ENCODE peak calls at places on chromosome 4, in five cellular contexts. H, K, S, D and V are unnamed samples.

GRCh38 chr4:38993683-38994082 is 38.5 kb downstream of the TMEM156 start:
- DNase-seq in H (no peak), K (no peak), S (no peak), D (no peak), V (no peak)

GRCh38 chr4:57061395-57061794 is 48.8 kb downstream of the IGFBP7 start:
- DNase-seq in H (no peak), K (no peak), S (no peak), D (no peak), V (no peak)

GRCh38 chr4:157706134-157706533 is 466.7 kb downstream of the GASK1B start:
- DNase-seq in H (no peak), K (no peak), S (no peak), D (no peak), V (no peak)

GRCh38 chr4:134955059-134955458 is 753.5 kb upstream of the PABPC4L start:
- DNase-seq in H (no peak), K (no peak), S (no peak), D (no peak), V (no peak)

GRCh38 chr4:56787380-56787779 is 34.1 kb downstream of the SPINK2 start:
- DNase-seq in H (no peak), K (no peak), S (no peak), D (peak; percentile 49), V (no peak)

GRCh38 chr4:92304636-92305035 is 870 bp downstream of the GRID2 start:
- DNase-seq in H (no peak), K (no peak), S (no peak), D (no peak), V (no peak)

GRCh38 chr4:163048447-163048846 is 118.2 kb downstream of the NAF1 start:
- DNase-seq in H (no peak), K (no peak), S (no peak), D (no peak), V (peak; percentile 18)

GRCh38 chr4:85603437-85604336 is 128.7 kb downstream of the ARHGAP24 start:
- DNase-seq in H (no peak), K (no peak), S (no peak), D (no peak), V (no peak)

GRCh38 chr4:139921551-139922184 is 232.3 kb downstream of the MAML3 start:
- DNase-seq in H (no peak), K (no peak), S (no peak), D (no peak), V (no peak)

GRCh38 chr4:173489514-173489913 is 40.5 kb downstream of the HAND2 start:
- DNase-seq in H (no peak), K (no peak), S (no peak), D (no peak), V (no peak)

GRCh38 chr4:120001850-120002249 is 64.8 kb downstream of the MAD2L1 start:
- DNase-seq in H (no peak), K (no peak), S (no peak), D (no peak), V (no peak)

GRCh38 chr4:140186651-140187315 is 32.8 kb upstream of the MAML3 start:
- DNase-seq in H (no peak), K (no peak), S (no peak), D (peak; percentile 29), V (no peak)

GRCh38 chr4:6375620-6376295 is 96.7 kb downstream of the PPP2R2C start:
- DNase-seq in H (no peak), K (no peak), S (no peak), D (no peak), V (no peak)
- H3K4me3 ChIP-seq in H (no peak overlapping the region), K (no peak overlapping the region), S (no peak overlapping the region), D (no peak overlapping the region), V (no peak overlapping the region)

GRCh38 chr4:144723471-144723870 is 77.5 kb downstream of the HHIP start:
- DNase-seq in H (no peak), K (no peak), S (no peak), D (no peak), V (no peak)
- H3K27ac ChIP-seq in H (no peak overlapping the region), K (no peak overlapping the region), S (no peak overlapping the region), D (no peak overlapping the region), V (no peak overlapping the region)

DNA sequence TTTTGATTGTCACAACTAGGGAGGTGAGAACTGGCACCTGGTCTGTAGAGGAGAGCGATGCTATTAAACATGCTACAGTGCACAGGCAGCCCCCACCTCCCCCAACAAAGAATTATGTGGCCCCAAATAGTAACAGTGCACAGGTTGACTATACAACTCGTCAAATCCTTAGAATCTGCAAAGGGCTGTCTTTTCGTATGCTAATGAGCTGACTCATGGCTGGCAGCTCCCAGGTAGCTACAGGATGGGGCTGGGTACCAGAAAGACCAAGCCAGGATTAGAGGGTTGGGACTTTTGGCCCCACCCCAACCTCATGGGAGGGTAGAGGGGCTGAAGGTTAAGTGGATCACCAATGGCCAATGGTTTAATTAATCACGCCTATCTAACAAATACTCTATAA is 104.7 kb upstream of the SORBS2 start:
- DNase-seq in H (no peak), K (no peak), S (no peak), D (no peak), V (no peak)
- H3K4me1 ChIP-seq in H (peaks cover 8% of the 10 kb centered on the region), K (no peaks in the 10 kb centered on the region), S (peaks cover 3% of the 10 kb centered on the region), D (peaks cover under 1% of the 10 kb centered on the region), V (peaks cover 2% of the 10 kb centered on the region)

DNA sequence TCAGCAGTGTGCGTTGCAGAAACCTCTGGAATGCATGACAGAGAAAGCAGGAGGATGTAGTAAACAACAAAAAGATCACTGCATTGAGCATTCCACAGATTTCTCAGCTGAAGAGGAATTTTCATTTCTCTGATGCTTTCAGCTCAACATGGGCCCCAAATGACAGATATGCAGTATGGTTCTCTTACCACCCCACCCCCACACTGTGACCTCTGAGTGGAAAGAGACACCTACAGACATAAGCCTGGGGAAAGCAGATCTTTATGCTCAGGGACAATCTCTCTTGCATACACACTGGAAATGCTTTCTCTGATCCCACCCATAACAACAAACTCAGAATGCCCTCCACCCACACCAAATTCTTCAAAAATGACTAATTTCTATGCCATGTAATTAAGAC is 983.7 kb upstream of the LCORL start:
- DNase-seq in H (no peak), K (no peak), S (no peak), D (no peak), V (no peak)
- H3K4me3 ChIP-seq in H (no peak overlapping the region), K (no peak overlapping the region), S (no peak overlapping the region), D (no peak overlapping the region), V (no peak overlapping the region)

DNA sequence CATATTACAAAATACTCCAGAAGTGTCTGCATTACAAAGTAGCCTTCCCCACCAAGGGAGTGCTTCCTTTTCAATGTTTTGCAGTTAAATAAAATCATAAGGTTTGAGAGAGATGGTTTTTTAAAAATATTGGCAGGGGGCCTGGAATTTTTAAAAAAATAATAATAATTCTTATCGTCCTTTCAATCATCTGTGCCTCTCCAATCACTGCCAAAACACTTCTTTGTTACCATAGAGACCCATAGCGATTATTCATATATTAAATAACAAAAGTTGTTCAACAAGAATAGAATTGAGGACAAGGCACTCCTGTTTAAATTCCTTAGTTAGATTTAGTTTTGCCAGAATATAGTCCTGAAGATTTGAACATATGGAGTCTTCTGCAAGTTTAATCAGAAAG is 203.1 kb downstream of the FAT4 start:
- DNase-seq in H (no peak), K (no peak), S (no peak), D (no peak), V (no peak)
- H3K27ac ChIP-seq in H (no peak overlapping the region), K (no peak overlapping the region), S (no peak overlapping the region), D (no peak overlapping the region), V (no peak overlapping the region)

GRCh38 chr4:158824425-158825274 is 55.8 kb downstream of the FNIP2 start:
- DNase-seq in H (no peak), K (no peak), S (no peak), D (no peak), V (peak; percentile 62)
- H3K4me1 ChIP-seq in H (peaks cover 88% of the 10 kb centered on the region), K (peaks cover 70% of the 10 kb centered on the region), S (peaks cover 86% of the 10 kb centered on the region), D (peaks cover 2% of the 10 kb centered on the region), V (peaks cover 38% of the 10 kb centered on the region)

GRCh38 chr4:176782794-176783193 is 9.9 kb downstream of the VEGFC start:
- DNase-seq in H (no peak), K (no peak), S (no peak), D (no peak), V (no peak)
- H3K4me3 ChIP-seq in H (no peak overlapping the region), K (no peak overlapping the region), S (no peak overlapping the region), D (no peak overlapping the region), V (no peak overlapping the region)